ENCODE peak calls at places on chromosomes 7 and 10, in eight cellular contexts. K, Z, B, X, T, O, R and P are unnamed samples.

GRCh38 chr7:111587126-111587525 is 24.8 kb upstream of the IMMP2L start:
- DNase-seq in O (no peak), Z (no peak), B (no peak), X (no peak), K (no peak), R (no peak), T (no peak), P (no peak)

GRCh38 chr10:111360260-111360925 is 283.6 kb downstream of the ADRA2A start:
- DNase-seq in B (peak; percentile 82), Z (peak; percentile 64), O (no peak), X (peak; percentile 38), T (peak; percentile 17), K (no peak), R (no peak), P (peak; percentile 62)

GRCh38 chr7:107627002-107627401 is 33.6 kb upstream of the SLC26A4 start:
- DNase-seq in B (no peak), K (no peak), Z (no peak), T (no peak), R (no peak), X (no peak), O (no peak), P (no peak)

GRCh38 chr10:71131508-71132088 is 80.8 kb upstream of the UNC5B start:
- DNase-seq in O (no peak), T (no peak), X (no peak), K (no peak), R (no peak), Z (no peak), B (no peak), P (no peak)

GRCh38 chr7:127253289-127254162 is 785 bp upstream of the GRM8 start:
- DNase-seq in Z (peak; percentile 15), R (peak; percentile 49), X (peak; percentile 70), B (peak; percentile 78), K (peak; percentile 31), T (peak; percentile 63), O (no peak), P (peak; percentile 83)

GRCh38 chr7:131769241-131769640 is 212.8 kb upstream of the PODXL start:
- DNase-seq in T (no peak), K (no peak), R (peak; percentile 0), B (no peak), X (no peak), O (no peak), Z (peak; percentile 6), P (peak; percentile 65)

GRCh38 chr10:60083039-60083344 is 176.6 kb upstream of the CCDC6 start:
- DNase-seq in T (no peak), B (no peak), K (no peak), X (no peak), O (no peak), Z (no peak), R (no peak), P (no peak)

GRCh38 chr7:86814980-86815379 is 171.3 kb downstream of the GRM3 start:
- DNase-seq in B (peak; percentile 28), T (peak; percentile 6), O (no peak), Z (peak; percentile 28), R (no peak), K (no peak), X (peak; percentile 21), P (peak; percentile 26)

GRCh38 chr7:3042861-3043489 is 692 bp downstream of the CARD11 start:
- DNase-seq in R (no peak), B (peak; percentile 80), T (no peak), K (no peak), O (no peak), Z (no peak), X (no peak), P (no peak)

GRCh38 chr10:930415-931325 is 835 bp downstream of the LARP4B start:
- DNase-seq in R (peak; percentile 41), O (no peak), X (peak; percentile 42), B (peak; percentile 55), Z (no peak), T (peak; percentile 59), K (peak; percentile 30), P (peak; percentile 76)

GRCh38 chr10:931326-932318 is at the start of gene LARP4B:
- DNase-seq in T (peak; percentile 98), X (peak; percentile 96), Z (peak; percentile 91), R (peak; percentile 97), K (peak; percentile 97), B (peak; percentile 98), O (peak; percentile 32), P (peak; percentile 99)

GRCh38 chr10:932589-932988 is 1.1 kb upstream of the LARP4B start:
- DNase-seq in O (no peak), R (no peak), K (no peak), B (no peak), X (no peak), T (no peak), Z (no peak), P (no peak)

GRCh38 chr10:927131-927530 is 4.4 kb downstream of the LARP4B start:
- DNase-seq in O (no peak), Z (no peak), B (no peak), K (no peak), T (no peak), X (no peak), R (no peak), P (no peak)

GRCh38 chr10:929965-930364 is 1.5 kb downstream of the LARP4B start:
- DNase-seq in K (no peak), Z (no peak), B (peak; percentile 69), O (no peak), T (peak; percentile 14), R (no peak), X (no peak), P (peak; percentile 20)
- H3K9ac ChIP-seq in K (peak overlapping the region; percentile 97), Z (peak overlapping the region; percentile 88), B (peak overlapping the region; percentile 91), O (peak overlapping the region; percentile 82), T (peak overlapping the region; percentile 92), R (no peak overlapping the region), X (no peak overlapping the region), P (peak overlapping the region; percentile 96)

GRCh38 chr7:144390481-144390880 is 13.0 kb downstream of the NOBOX start:
- DNase-seq in X (no peak), T (no peak), O (no peak), K (no peak), B (no peak), R (no peak), Z (no peak), P (no peak)

GRCh38 chr7:144391014-144391413 is 12.5 kb downstream of the NOBOX start:
- DNase-seq in X (no peak), O (no peak), R (no peak), Z (no peak), K (no peak), B (no peak), T (no peak), P (no peak)

GRCh38 chr7:144388950-144389349 is 14.5 kb downstream of the NOBOX start:
- DNase-seq in Z (no peak), K (no peak), B (no peak), O (no peak), X (no peak), R (peak; percentile 21), T (no peak), P (no peak)

GRCh38 chr7:144386741-144387140 is 16.8 kb downstream of the NOBOX start:
- DNase-seq in X (no peak), B (no peak), O (no peak), K (peak; percentile 13), R (peak; percentile 87), T (peak; percentile 66), Z (no peak), P (peak; percentile 77)

DNA sequence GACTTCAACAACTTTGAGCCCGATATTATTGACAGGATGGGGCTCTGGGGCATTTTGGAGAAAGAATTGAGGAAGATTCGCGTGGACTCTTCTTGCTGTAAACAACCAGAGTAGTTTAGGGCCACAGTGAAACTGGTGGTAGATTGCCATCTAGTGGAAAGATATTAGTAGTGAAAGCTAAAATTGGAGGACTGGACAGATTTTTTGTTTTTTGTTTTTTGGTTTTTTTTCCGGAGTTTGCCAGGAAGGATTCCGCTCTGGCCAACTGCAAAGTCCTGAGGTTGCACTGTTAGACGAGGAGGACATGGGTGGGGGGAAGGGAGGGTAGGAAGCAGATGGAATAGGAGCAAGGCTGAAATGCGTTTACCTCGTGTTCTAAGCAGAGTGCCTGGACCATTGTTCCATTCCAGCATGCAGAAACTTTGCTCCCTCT is 11.7 kb downstream of the NOBOX start:
- DNase-seq in K (peak; percentile 39), T (peak; percentile 67), B (peak; percentile 74), X (peak; percentile 47), R (peak; percentile 37), O (peak; percentile 12), Z (peak; percentile 54), P (peak; percentile 79)
- H3K9ac ChIP-seq in K (no peak overlapping the region), T (peak overlapping the region; percentile 44), B (no peak overlapping the region), X (no peak overlapping the region), R (no peak overlapping the region), O (peak overlapping the region; percentile 47), Z (no peak overlapping the region), P (no peak overlapping the region)

GRCh38 chr7:94618134-94618533 is 37.8 kb downstream of the SGCE start:
- DNase-seq in T (no peak), Z (no peak), X (no peak), R (no peak), O (no peak), K (no peak), B (no peak), P (peak; percentile 4)

GRCh38 chr7:94615641-94616040 is 40.3 kb downstream of the SGCE start:
- DNase-seq in R (no peak), Z (no peak), T (no peak), O (no peak), X (no peak), K (no peak), B (peak; percentile 43), P (no peak)

GRCh38 chr7:94623820-94624219 is 32.1 kb downstream of the SGCE start:
- DNase-seq in Z (no peak), R (no peak), O (no peak), K (no peak), B (no peak), X (no peak), T (no peak), P (no peak)

GRCh38 chr7:94621120-94621519 is 34.8 kb downstream of the SGCE start:
- DNase-seq in K (no peak), T (no peak), Z (no peak), R (no peak), B (no peak), O (no peak), X (no peak), P (no peak)

DNA sequence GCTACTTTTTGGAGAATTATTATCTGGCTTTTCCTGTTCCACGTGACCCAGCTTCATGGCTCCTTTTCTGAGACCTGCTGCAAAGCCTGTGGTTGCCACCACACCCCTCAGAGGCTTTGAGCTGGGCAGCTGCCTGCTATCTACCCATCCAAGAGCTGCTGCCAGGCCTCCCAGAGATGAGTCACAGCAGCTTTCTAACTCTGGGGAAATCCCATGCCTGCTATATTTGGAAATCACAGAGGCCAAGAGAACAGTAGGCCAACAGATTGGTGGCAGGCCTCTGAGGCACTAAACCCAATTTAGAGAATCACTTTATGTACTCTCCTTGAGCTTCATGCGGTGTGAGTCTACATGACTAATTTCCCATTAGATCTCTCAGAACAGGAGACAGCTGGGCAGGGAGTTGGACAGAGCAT is 35.2 kb downstream of the SGCE start:
- DNase-seq in X (no peak), K (peak; percentile 91), T (peak; percentile 96), B (peak; percentile 97), Z (peak; percentile 83), O (no peak), R (peak; percentile 92), P (peak; percentile 96)
- H3K9ac ChIP-seq in X (no peak overlapping the region), K (no peak overlapping the region), T (no peak overlapping the region), B (peak overlapping the region; percentile 21), Z (no peak overlapping the region), O (no peak overlapping the region), R (no peak overlapping the region), P (no peak overlapping the region)

DNA sequence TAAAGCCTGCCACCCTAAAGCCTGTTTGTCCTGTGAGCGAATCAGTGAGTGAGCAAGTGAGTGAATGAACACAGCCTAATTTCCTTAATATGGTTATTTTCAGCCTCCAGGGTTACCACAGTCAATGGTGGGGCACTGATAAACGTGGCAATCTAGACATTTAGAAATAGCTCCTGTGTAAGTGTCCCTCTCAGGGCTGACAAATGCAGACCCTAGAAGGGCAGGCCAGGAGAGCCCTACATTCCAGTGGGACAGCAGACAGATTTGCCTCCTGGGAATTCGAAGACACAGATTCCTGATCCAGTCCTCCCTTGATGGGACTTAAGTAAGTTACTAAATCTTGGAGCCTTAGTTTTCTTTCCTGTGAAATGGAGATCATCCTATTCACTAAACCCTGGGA is 54.6 kb upstream of the TM9SF3 start:
- DNase-seq in Z (no peak), X (no peak), B (no peak), K (no peak), T (no peak), O (no peak), R (no peak), P (no peak)
- H3K9ac ChIP-seq in Z (no peak overlapping the region), X (no peak overlapping the region), B (no peak overlapping the region), K (no peak overlapping the region), T (no peak overlapping the region), O (no peak overlapping the region), R (no peak overlapping the region), P (no peak overlapping the region)